ENCODE peak calls at places on chromosomes 2 and 18, in five cellular contexts. One of them, this sample, is unnamed.

GRCh38 chr2:232276739-232277313 is 101.7 kb upstream of the ALPP start:
- DNase-seq in naive thymus-derived CD8-positive, alpha-beta T cell: no peak
- DNase-seq in Kasumi-1: no peak
- DNase-seq in NCI-H1105: no peak
- DNase-seq in EH: no peak
- DNase-seq in this sample: no peak

GRCh38 chr2:70990216-70990615 is 4.5 kb downstream of the TEX261 start:
- DNase-seq in naive thymus-derived CD8-positive, alpha-beta T cell: no peak
- DNase-seq in Kasumi-1: no peak
- DNase-seq in NCI-H1105: no peak
- DNase-seq in EH: no peak
- DNase-seq in this sample: no peak

GRCh38 chr2:241507430-241508239 is 749 bp downstream of the STK25 start:
- DNase-seq in naive thymus-derived CD8-positive, alpha-beta T cell: peak
- DNase-seq in Kasumi-1: no peak
- DNase-seq in NCI-H1105: peak
- DNase-seq in EH: peak
- DNase-seq in this sample: peak

GRCh38 chr2:42804338-42804737 is 12.0 kb upstream of the HAAO start:
- DNase-seq in naive thymus-derived CD8-positive, alpha-beta T cell: no peak
- DNase-seq in Kasumi-1: peak
- DNase-seq in NCI-H1105: no peak
- DNase-seq in EH: peak
- DNase-seq in this sample: no peak

GRCh38 chr2:120564213-120565094 is 171.2 kb upstream of the GLI2 start:
- DNase-seq in naive thymus-derived CD8-positive, alpha-beta T cell: no peak
- DNase-seq in Kasumi-1: no peak
- DNase-seq in NCI-H1105: peak
- DNase-seq in EH: no peak
- DNase-seq in this sample: no peak

GRCh38 chr2:235449568-235449967 is 44.3 kb upstream of the AGAP1 start:
- DNase-seq in naive thymus-derived CD8-positive, alpha-beta T cell: no peak
- DNase-seq in Kasumi-1: no peak
- DNase-seq in NCI-H1105: no peak
- DNase-seq in EH: no peak
- DNase-seq in this sample: no peak

GRCh38 chr2:240972636-240973521 is 25.5 kb upstream of the SNED1 start:
- DNase-seq in naive thymus-derived CD8-positive, alpha-beta T cell: no peak
- DNase-seq in Kasumi-1: no peak
- DNase-seq in NCI-H1105: peak
- DNase-seq in EH: peak
- DNase-seq in this sample: no peak

GRCh38 chr18:75209952-75210261 is 690 bp upstream of the TSHZ1 start:
- DNase-seq in naive thymus-derived CD8-positive, alpha-beta T cell: no peak
- DNase-seq in Kasumi-1: no peak
- DNase-seq in NCI-H1105: no peak
- DNase-seq in EH: no peak
- DNase-seq in this sample: no peak

GRCh38 chr2:86577817-86578456 is 14.7 kb upstream of the CHMP3 start:
- DNase-seq in naive thymus-derived CD8-positive, alpha-beta T cell: no peak
- DNase-seq in Kasumi-1: no peak
- DNase-seq in NCI-H1105: no peak
- DNase-seq in EH: no peak
- DNase-seq in this sample: no peak

GRCh38 chr2:31889044-31889443 is 121.8 kb downstream of the MEMO1 start:
- DNase-seq in naive thymus-derived CD8-positive, alpha-beta T cell: no peak
- DNase-seq in Kasumi-1: no peak
- DNase-seq in NCI-H1105: no peak
- DNase-seq in EH: no peak
- DNase-seq in this sample: no peak

GRCh38 chr2:239966029-239966847 is 58.9 kb downstream of the NDUFA10 start:
- DNase-seq in naive thymus-derived CD8-positive, alpha-beta T cell: no peak
- DNase-seq in Kasumi-1: no peak
- DNase-seq in NCI-H1105: no peak
- DNase-seq in EH: no peak
- DNase-seq in this sample: no peak

GRCh38 chr18:24111936-24112335 is 26.9 kb upstream of the CABYR start:
- DNase-seq in naive thymus-derived CD8-positive, alpha-beta T cell: no peak
- DNase-seq in Kasumi-1: no peak
- DNase-seq in NCI-H1105: no peak
- DNase-seq in EH: no peak
- DNase-seq in this sample: no peak

GRCh38 chr2:56534321-56534720 is 350.5 kb downstream of the CCDC85A start:
- DNase-seq in naive thymus-derived CD8-positive, alpha-beta T cell: no peak
- DNase-seq in Kasumi-1: no peak
- DNase-seq in NCI-H1105: no peak
- DNase-seq in EH: peak
- DNase-seq in this sample: no peak

GRCh38 chr18:78128004-78128403 is 851.6 kb upstream of the SALL3 start:
- DNase-seq in naive thymus-derived CD8-positive, alpha-beta T cell: no peak
- DNase-seq in Kasumi-1: no peak
- DNase-seq in NCI-H1105: no peak
- DNase-seq in EH: no peak
- DNase-seq in this sample: no peak

GRCh38 chr2:61640406-61640805 is 102.2 kb upstream of the XPO1 start:
- DNase-seq in naive thymus-derived CD8-positive, alpha-beta T cell: no peak
- DNase-seq in Kasumi-1: no peak
- DNase-seq in NCI-H1105: no peak
- DNase-seq in EH: peak
- DNase-seq in this sample: no peak

GRCh38 chr2:88765154-88765948 is 73.9 kb downstream of the RPIA start:
- DNase-seq in naive thymus-derived CD8-positive, alpha-beta T cell: no peak
- DNase-seq in Kasumi-1: peak
- DNase-seq in NCI-H1105: no peak
- DNase-seq in EH: peak
- DNase-seq in this sample: no peak

GRCh38 chr2:195368530-195369216 is 288.4 kb upstream of the SLC39A10 start:
- DNase-seq in naive thymus-derived CD8-positive, alpha-beta T cell: no peak
- DNase-seq in Kasumi-1: no peak
- DNase-seq in NCI-H1105: no peak
- DNase-seq in EH: no peak
- DNase-seq in this sample: no peak

GRCh38 chr18:58615150-58616132 is 13.4 kb downstream of the ALPK2 start:
- DNase-seq in naive thymus-derived CD8-positive, alpha-beta T cell: peak
- DNase-seq in Kasumi-1: no peak
- DNase-seq in NCI-H1105: no peak
- DNase-seq in EH: no peak
- DNase-seq in this sample: no peak

GRCh38 chr2:144607899-144608477 is 88.1 kb upstream of the ZEB2 start:
- DNase-seq in naive thymus-derived CD8-positive, alpha-beta T cell: no peak
- DNase-seq in Kasumi-1: no peak
- DNase-seq in NCI-H1105: no peak
- DNase-seq in EH: peak
- DNase-seq in this sample: no peak

GRCh38 chr2:88709117-88709739 is 17.8 kb downstream of the RPIA start:
- DNase-seq in naive thymus-derived CD8-positive, alpha-beta T cell: no peak
- DNase-seq in Kasumi-1: no peak
- DNase-seq in NCI-H1105: no peak
- DNase-seq in EH: peak
- DNase-seq in this sample: no peak

GRCh38 chr2:63875143-63875542 is 33.4 kb downstream of the UGP2 start:
- DNase-seq in naive thymus-derived CD8-positive, alpha-beta T cell: no peak
- DNase-seq in Kasumi-1: no peak
- DNase-seq in NCI-H1105: no peak
- DNase-seq in EH: peak
- DNase-seq in this sample: no peak

GRCh38 chr2:57440437-57440836 is 606.2 kb upstream of the VRK2 start:
- DNase-seq in naive thymus-derived CD8-positive, alpha-beta T cell: no peak
- DNase-seq in Kasumi-1: no peak
- DNase-seq in NCI-H1105: no peak
- DNase-seq in EH: no peak
- DNase-seq in this sample: no peak

GRCh38 chr2:180187611-180188010 is 180.5 kb upstream of the CWC22 start:
- DNase-seq in naive thymus-derived CD8-positive, alpha-beta T cell: no peak
- DNase-seq in Kasumi-1: no peak
- DNase-seq in NCI-H1105: no peak
- DNase-seq in EH: no peak
- DNase-seq in this sample: no peak

GRCh38 chr2:105812180-105813044 is 67.7 kb downstream of the NCK2 start:
- DNase-seq in naive thymus-derived CD8-positive, alpha-beta T cell: no peak
- DNase-seq in Kasumi-1: no peak
- DNase-seq in NCI-H1105: no peak
- DNase-seq in EH: peak
- DNase-seq in this sample: no peak

GRCh38 chr18:75220786-75221355 is 10.3 kb downstream of the TSHZ1 start:
- DNase-seq in naive thymus-derived CD8-positive, alpha-beta T cell: no peak
- DNase-seq in Kasumi-1: no peak
- DNase-seq in NCI-H1105: no peak
- DNase-seq in EH: peak
- DNase-seq in this sample: no peak

GRCh38 chr2:171726841-171727460 is 39.7 kb downstream of the DYNC1I2 start:
- DNase-seq in naive thymus-derived CD8-positive, alpha-beta T cell: no peak
- DNase-seq in Kasumi-1: no peak
- DNase-seq in NCI-H1105: no peak
- DNase-seq in EH: peak
- DNase-seq in this sample: no peak

GRCh38 chr18:42564761-42565160 is 550.7 kb downstream of the RIT2 start:
- DNase-seq in naive thymus-derived CD8-positive, alpha-beta T cell: no peak
- DNase-seq in Kasumi-1: no peak
- DNase-seq in NCI-H1105: no peak
- DNase-seq in EH: no peak
- DNase-seq in this sample: no peak

GRCh38 chr2:7057865-7058400 is 140.7 kb downstream of the RNF144A start:
- DNase-seq in naive thymus-derived CD8-positive, alpha-beta T cell: no peak
- DNase-seq in Kasumi-1: peak
- DNase-seq in NCI-H1105: peak
- DNase-seq in EH: no peak
- DNase-seq in this sample: no peak

GRCh38 chr18:55585050-55585449 is 2.9 kb downstream of the TCF4 start:
- DNase-seq in naive thymus-derived CD8-positive, alpha-beta T cell: no peak
- DNase-seq in Kasumi-1: no peak
- DNase-seq in NCI-H1105: no peak
- DNase-seq in EH: peak
- DNase-seq in this sample: no peak

GRCh38 chr18:77102246-77103040 is 30.1 kb downstream of the MBP start:
- DNase-seq in naive thymus-derived CD8-positive, alpha-beta T cell: no peak
- DNase-seq in Kasumi-1: peak
- DNase-seq in NCI-H1105: no peak
- DNase-seq in EH: peak
- DNase-seq in this sample: no peak

GRCh38 chr2:151632993-151633592 is 101.2 kb downstream of the NEB start:
- DNase-seq in naive thymus-derived CD8-positive, alpha-beta T cell: no peak
- DNase-seq in Kasumi-1: peak
- DNase-seq in NCI-H1105: no peak
- DNase-seq in EH: peak
- DNase-seq in this sample: no peak

GRCh38 chr2:17313261-17313660 is 205.0 kb downstream of the RAD51AP2 start:
- DNase-seq in naive thymus-derived CD8-positive, alpha-beta T cell: no peak
- DNase-seq in Kasumi-1: no peak
- DNase-seq in NCI-H1105: no peak
- DNase-seq in EH: no peak
- DNase-seq in this sample: no peak

GRCh38 chr2:191315365-191315752 is 70.2 kb downstream of the MYO1B start:
- DNase-seq in naive thymus-derived CD8-positive, alpha-beta T cell: no peak
- DNase-seq in Kasumi-1: no peak
- DNase-seq in NCI-H1105: no peak
- DNase-seq in EH: no peak
- DNase-seq in this sample: no peak

GRCh38 chr2:173598525-173598924 is 243.9 kb downstream of the CDCA7 start:
- DNase-seq in naive thymus-derived CD8-positive, alpha-beta T cell: no peak
- DNase-seq in Kasumi-1: no peak
- DNase-seq in NCI-H1105: no peak
- DNase-seq in EH: no peak
- DNase-seq in this sample: no peak

GRCh38 chr2:7967707-7968106 is 714.1 kb upstream of the ID2 start:
- DNase-seq in naive thymus-derived CD8-positive, alpha-beta T cell: no peak
- DNase-seq in Kasumi-1: no peak
- DNase-seq in NCI-H1105: no peak
- DNase-seq in EH: no peak
- DNase-seq in this sample: no peak

GRCh38 chr2:199042660-199043379 is 414.9 kb downstream of the SATB2 start:
- DNase-seq in naive thymus-derived CD8-positive, alpha-beta T cell: no peak
- DNase-seq in Kasumi-1: no peak
- DNase-seq in NCI-H1105: no peak
- DNase-seq in EH: no peak
- DNase-seq in this sample: no peak

GRCh38 chr18:53952700-53953099 is 271.8 kb downstream of the MBD2 start:
- DNase-seq in naive thymus-derived CD8-positive, alpha-beta T cell: no peak
- DNase-seq in Kasumi-1: no peak
- DNase-seq in NCI-H1105: no peak
- DNase-seq in EH: no peak
- DNase-seq in this sample: no peak

This sample was measured in mesothelial cell of epicardium.